ENCODE peak calls at places on chromosome 4, in six cellular contexts. C is HCT116, G is K562, W is GM12878, B is H1, L is HepG2. R is an unnamed sample. For H3K4me1, the result is how much of the 10 kb centered on the place peaks cover.

GRCh38 chr4:37995981-37996770 is 36.0 kb downstream of the PTTG2 start:
- DNase-seq in G (no peak), B (peak), L (no peak), C (no peak), W (no peak), R (no peak)

GRCh38 chr4:172708184-172708583 is 460.4 kb upstream of the GALNT7 start:
- DNase-seq in G (no peak), W (no peak), L (no peak), C (no peak), B (no peak), R (no peak)

GRCh38 chr4:133555671-133556070 is 406.6 kb downstream of the PCDH10 start:
- DNase-seq in G (no peak), C (no peak), B (no peak), W (no peak), L (no peak), R (no peak)

GRCh38 chr4:159103406-159104131 is 690 bp downstream of the RAPGEF2 start:
- DNase-seq in L (no peak), C (no peak), G (peak), B (peak), W (no peak), R (no peak)

GRCh38 chr4:51843309-51844156 is 580 bp downstream of the DCUN1D4 start:
- DNase-seq in C (no peak), W (no peak), B (no peak), L (peak), G (peak), R (no peak)

GRCh38 chr4:110634320-110635154 is 11.7 kb upstream of the PITX2 start:
- DNase-seq in G (no peak), W (no peak), L (no peak), B (no peak), C (no peak), R (no peak)

GRCh38 chr4:8905773-8906667 is 34.4 kb upstream of the HMX1 start:
- DNase-seq in C (no peak), W (no peak), L (no peak), B (peak), G (no peak), R (no peak)

GRCh38 chr4:154757713-154758112 is 13.9 kb downstream of the LRAT start:
- DNase-seq in C (no peak), B (no peak), G (no peak), W (no peak), L (no peak), R (no peak)

GRCh38 chr4:105619193-105619931 is 66.9 kb downstream of the ARHGEF38 start:
- DNase-seq in C (no peak), W (no peak), B (no peak), G (no peak), L (no peak), R (no peak)

GRCh38 chr4:8181844-8182243 is 17.2 kb upstream of the SH3TC1 start:
- DNase-seq in G (peak), W (no peak), L (no peak), C (no peak), B (no peak), R (no peak)

GRCh38 chr4:134422776-134423175 is 221.2 kb upstream of the PABPC4L start:
- DNase-seq in B (no peak), G (no peak), W (no peak), C (no peak), L (no peak), R (no peak)

GRCh38 chr4:126851391-126851790 is 781.4 kb upstream of the INTU start:
- DNase-seq in W (no peak), C (no peak), L (no peak), B (no peak), G (no peak), R (no peak)

GRCh38 chr4:66906314-66906713 is 639.0 kb downstream of the CENPC start:
- DNase-seq in L (no peak), C (no peak), B (no peak), W (no peak), G (no peak), R (no peak)

GRCh38 chr4:61543976-61544375 is 343.9 kb downstream of the ADGRL3 start:
- DNase-seq in W (no peak), B (no peak), G (no peak), C (no peak), L (no peak), R (no peak)

GRCh38 chr4:140793291-140793690 is 37.1 kb upstream of the TBC1D9 start:
- DNase-seq in L (no peak), C (no peak), B (no peak), W (no peak), G (no peak), R (no peak)

GRCh38 chr4:20565075-20565721 is 135.1 kb upstream of the PACRGL start:
- DNase-seq in G (no peak), C (no peak), W (no peak), B (no peak), L (no peak), R (no peak)

GRCh38 chr4:3010998-3011397 is 47.6 kb downstream of the GRK4 start:
- DNase-seq in C (no peak), B (no peak), W (no peak), L (no peak), G (no peak), R (no peak)

GRCh38 chr4:44145868-44146267 is 302.7 kb downstream of the KCTD8 start:
- DNase-seq in C (no peak), G (no peak), B (no peak), W (no peak), L (no peak), R (no peak)

GRCh38 chr4:163372035-163372434 is 28.3 kb downstream of the NPY5R start:
- DNase-seq in G (no peak), B (no peak), C (no peak), L (no peak), W (no peak), R (no peak)

GRCh38 chr4:24433515-24434192 is 150.7 kb downstream of the DHX15 start:
- DNase-seq in C (no peak), W (no peak), B (no peak), G (no peak), L (no peak), R (no peak)

GRCh38 chr4:84684361-84684760 is 101.4 kb downstream of the CDS1 start:
- DNase-seq in L (no peak), B (no peak), C (no peak), W (no peak), G (no peak), R (no peak)

GRCh38 chr4:8471211-8471875 is 30.8 kb downstream of the TRMT44 start:
- DNase-seq in B (no peak), W (no peak), C (no peak), G (no peak), L (no peak), R (no peak)

GRCh38 chr4:187617117-187617516 is 378.5 kb upstream of the ZFP42 start:
- DNase-seq in G (no peak), L (no peak), C (no peak), W (no peak), B (no peak), R (no peak)

GRCh38 chr4:169315530-169316306 is 45.0 kb upstream of the SH3RF1 start:
- DNase-seq in G (no peak), C (no peak), W (no peak), L (no peak), B (no peak), R (no peak)

GRCh38 chr4:7960017-7960789 is 20.5 kb upstream of the AFAP1 start:
- DNase-seq in W (no peak), L (no peak), B (no peak), G (no peak), C (no peak), R (no peak)

GRCh38 chr4:112109455-112110425 is 35.5 kb upstream of the FAM241A start:
- DNase-seq in B (no peak), G (no peak), W (peak), L (peak), C (no peak), R (no peak)

GRCh38 chr4:190018201-190018920 is 8.7 kb downstream of the FRG2 start:
- DNase-seq in B (no peak), L (no peak), C (no peak), G (no peak), W (no peak), R (no peak)

GRCh38 chr4:54930226-54930625 is 195.2 kb downstream of the KDR start:
- DNase-seq in L (no peak), B (no peak), C (no peak), W (no peak), G (no peak), R (no peak)

GRCh38 chr4:181078236-181078635 is 1165.0 kb upstream of the TENM3 start:
- DNase-seq in C (no peak), W (no peak), L (no peak), B (no peak), G (no peak), R (no peak)

GRCh38 chr4:105466580-105466979 is 7.3 kb downstream of the PPA2 start:
- DNase-seq in W (no peak), C (no peak), L (no peak), B (no peak), G (no peak), R (no peak)

GRCh38 chr4:3135155-3136011 is 60.9 kb downstream of the HTT start:
- DNase-seq in C (no peak), B (no peak), G (no peak), L (peak), W (no peak), R (no peak)

GRCh38 chr4:89173336-89174090 is 62.2 kb downstream of the TIGD2 start:
- DNase-seq in G (no peak), C (no peak), W (no peak), B (no peak), L (no peak), R (no peak)

GRCh38 chr4:46977245-46977644 is 16.1 kb downstream of the GABRA4 start:
- DNase-seq in C (no peak), B (no peak), L (no peak), W (no peak), G (no peak), R (no peak)

GRCh38 chr4:32073542-32073941 is 1353.4 kb downstream of the PCDH7 start:
- DNase-seq in G (no peak), C (no peak), W (no peak), B (no peak), L (no peak), R (no peak)

GRCh38 chr4:40874902-40875301 is 125.1 kb downstream of the NSUN7 start:
- DNase-seq in B (no peak), W (no peak), G (no peak), L (no peak), C (no peak), R (no peak)

GRCh38 chr4:99013402-99013843 is 17.9 kb downstream of the METAP1 start:
- DNase-seq in L (peak), C (no peak), G (no peak), B (no peak), W (no peak), R (no peak)

GRCh38 chr4:112170451-112170993 is 25.3 kb downstream of the FAM241A start:
- DNase-seq in C (peak), L (peak), B (no peak), W (no peak), G (peak), R (no peak)

GRCh38 chr4:182863501-182863900 is 53.7 kb downstream of the DCTD start:
- DNase-seq in B (no peak), W (no peak), C (no peak), G (no peak), L (no peak), R (no peak)
- H3K4me1 ChIP-seq in B (under half), W (under half), C (under half), G (under half), L (under half), R (under half)

GRCh38 chr4:39731908-39732307 is 34.0 kb downstream of the UBE2K start:
- DNase-seq in W (no peak), L (no peak), C (no peak), G (no peak), B (no peak), R (no peak)

GRCh38 chr4:39730067-39730466 is 32.1 kb downstream of the UBE2K start:
- DNase-seq in W (no peak), B (no peak), L (peak), C (no peak), G (no peak), R (no peak)

GRCh38 chr4:39729557-39729956 is 31.6 kb downstream of the UBE2K start:
- DNase-seq in L (no peak), B (no peak), C (no peak), G (no peak), W (no peak), R (no peak)

GRCh38 chr4:39732728-39733127 is 34.8 kb downstream of the UBE2K start:
- DNase-seq in W (no peak), B (peak), G (no peak), L (no peak), C (no peak), R (no peak)
- TF ChIP-seq YY1 in W (no peak), B (no peak), G (no peak), L (no peak), C (no peak), R (no peak)

GRCh38 chr4:929970-930625 is 2.0 kb downstream of the GAK start:
- DNase-seq in C (no peak), W (no peak), L (peak), B (no peak), G (no peak), R (no peak)

GRCh38 chr4:930827-931193 is 1.3 kb downstream of the GAK start:
- DNase-seq in C (no peak), L (no peak), W (no peak), B (no peak), G (no peak), R (no peak)

GRCh38 chr4:931960-932712 is at the start of the genes GAK and TMEM175:
- DNase-seq in L (peak), G (peak), C (peak), W (peak), B (peak), R (peak)

GRCh38 chr4:932713-933070 is 432 bp downstream of the TMEM175 start:
- DNase-seq in B (no peak), W (no peak), G (peak), C (no peak), L (peak), R (no peak)

GRCh38 chr4:931194-931959 is 739 bp downstream of the GAK start:
- DNase-seq in G (peak), C (no peak), L (peak), W (no peak), B (no peak), R (no peak)
- TF ChIP-seq ZNF274 in G (no peak), C (no peak), L (no peak), W (no peak), B (no peak), R (no peak)

GRCh38 chr4:6692379-6692778 is 1.3 kb upstream of the S100P start:
- DNase-seq in G (no peak), B (no peak), W (no peak), C (no peak), L (no peak), R (no peak)
- H3K4me1 ChIP-seq in G (half or more), B (under half), W (under half), C (half or more), L (half or more), R (under half)

GRCh38 chr4:100882661-100883060 is 364.8 kb upstream of the EMCN start:
- DNase-seq in G (no peak), W (no peak), L (no peak), B (no peak), C (no peak), R (no peak)

GRCh38 chr4:100879471-100879870 is 361.6 kb upstream of the EMCN start:
- DNase-seq in C (no peak), B (no peak), W (no peak), L (no peak), G (no peak), R (no peak)

GRCh38 chr4:100876546-100876945 is 358.7 kb upstream of the EMCN start:
- DNase-seq in W (no peak), L (no peak), C (no peak), B (no peak), G (no peak), R (no peak)

GRCh38 chr4:100881283-100881682 is 363.5 kb upstream of the EMCN start:
- DNase-seq in W (no peak), B (no peak), C (no peak), G (no peak), L (no peak), R (no peak)

GRCh38 chr4:100880012-100880411 is 362.2 kb upstream of the EMCN start:
- DNase-seq in C (no peak), W (no peak), L (no peak), B (no peak), G (no peak), R (no peak)
- TF ChIP-seq YY1 in C (no peak), W (no peak), L (no peak), B (no peak), G (no peak), R (no peak)

GRCh38 chr4:108535757-108536156 is 84.6 kb upstream of the RPL34 start:
- DNase-seq in C (no peak), B (no peak), G (no peak), W (no peak), L (no peak), R (no peak)

GRCh38 chr4:108533876-108534275 is 86.5 kb upstream of the RPL34 start:
- DNase-seq in C (no peak), G (no peak), W (no peak), L (no peak), B (no peak), R (no peak)

GRCh38 chr4:108540536-108540935 is 79.8 kb upstream of the RPL34 start:
- DNase-seq in B (no peak), W (no peak), G (no peak), L (no peak), C (no peak), R (no peak)

GRCh38 chr4:108533245-108533844 is 87.0 kb upstream of the RPL34 start:
- DNase-seq in G (no peak), B (no peak), W (no peak), C (no peak), L (no peak), R (no peak)

DNA sequence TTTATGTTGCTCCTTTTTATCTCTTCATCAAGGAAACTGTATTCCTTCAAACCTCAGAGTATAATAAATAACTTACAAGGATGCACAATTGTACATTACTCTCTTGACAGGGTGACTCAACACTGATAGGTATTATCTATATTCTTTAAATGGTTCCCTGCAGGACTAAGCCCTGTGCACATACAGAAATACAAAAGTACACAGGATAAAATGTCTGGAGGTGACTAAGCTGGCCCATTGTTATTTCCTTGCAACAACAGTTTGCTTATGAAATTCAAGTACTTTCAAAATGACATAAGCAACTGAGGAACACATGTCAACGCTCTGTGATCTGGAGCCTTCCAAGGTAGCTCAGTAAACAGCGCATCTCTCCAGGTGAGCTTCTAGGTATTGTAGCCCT is 83.8 kb upstream of the RPL34 start:
- DNase-seq in L (no peak), B (no peak), G (no peak), C (no peak), W (no peak), R (no peak)
- TF ChIP-seq ZNF274 in L (no peak), B (no peak), G (no peak), C (no peak), W (no peak), R (no peak)

DNA sequence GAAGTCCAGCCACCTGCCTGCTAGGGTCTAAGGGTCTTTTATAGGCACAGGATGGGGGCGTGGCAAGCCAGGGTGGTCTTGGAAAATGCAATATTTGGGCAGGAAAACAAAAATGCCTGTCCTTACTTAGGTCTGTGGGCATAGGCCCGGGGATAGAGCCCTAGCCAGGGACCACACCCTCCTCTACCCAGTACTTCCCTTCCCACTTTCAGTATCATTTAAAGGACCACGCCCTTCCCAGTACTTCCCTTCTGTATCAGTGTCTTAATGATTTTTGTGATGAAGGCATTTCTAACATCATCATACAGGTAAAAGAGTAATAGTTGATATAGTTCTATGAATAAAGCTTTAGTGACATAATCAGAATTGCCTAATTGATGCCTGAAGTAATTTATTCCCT is 11.4 kb downstream of the BANK1 start:
- DNase-seq in C (no peak), L (no peak), G (no peak), W (no peak), B (no peak), R (no peak)
- H3K4me1 ChIP-seq in C (under half), L (under half), G (under half), W (under half), B (under half), R (under half)

GRCh38 chr4:94304365-94304971 is 38.2 kb downstream of the HPGDS start:
- DNase-seq in C (peak), L (peak), G (peak), W (no peak), B (no peak), R (peak)
- TF ChIP-seq YY1 in C (no peak), L (no peak), G (no peak), W (no peak), B (no peak), R (no peak)

GRCh38 chr4:36227913-36228312 is 16.4 kb downstream of the ARAP2 start:
- DNase-seq in G (no peak), W (no peak), B (no peak), C (no peak), L (no peak), R (no peak)

GRCh38 chr4:36220776-36221175 is 23.5 kb downstream of the ARAP2 start:
- DNase-seq in B (no peak), G (no peak), C (no peak), L (no peak), W (no peak), R (no peak)

GRCh38 chr4:36222702-36223101 is 21.6 kb downstream of the ARAP2 start:
- DNase-seq in C (no peak), W (no peak), G (no peak), L (no peak), B (no peak), R (no peak)

GRCh38 chr4:36226430-36227227 is 17.7 kb downstream of the ARAP2 start:
- DNase-seq in W (no peak), L (no peak), G (no peak), C (no peak), B (no peak), R (no peak)

DNA sequence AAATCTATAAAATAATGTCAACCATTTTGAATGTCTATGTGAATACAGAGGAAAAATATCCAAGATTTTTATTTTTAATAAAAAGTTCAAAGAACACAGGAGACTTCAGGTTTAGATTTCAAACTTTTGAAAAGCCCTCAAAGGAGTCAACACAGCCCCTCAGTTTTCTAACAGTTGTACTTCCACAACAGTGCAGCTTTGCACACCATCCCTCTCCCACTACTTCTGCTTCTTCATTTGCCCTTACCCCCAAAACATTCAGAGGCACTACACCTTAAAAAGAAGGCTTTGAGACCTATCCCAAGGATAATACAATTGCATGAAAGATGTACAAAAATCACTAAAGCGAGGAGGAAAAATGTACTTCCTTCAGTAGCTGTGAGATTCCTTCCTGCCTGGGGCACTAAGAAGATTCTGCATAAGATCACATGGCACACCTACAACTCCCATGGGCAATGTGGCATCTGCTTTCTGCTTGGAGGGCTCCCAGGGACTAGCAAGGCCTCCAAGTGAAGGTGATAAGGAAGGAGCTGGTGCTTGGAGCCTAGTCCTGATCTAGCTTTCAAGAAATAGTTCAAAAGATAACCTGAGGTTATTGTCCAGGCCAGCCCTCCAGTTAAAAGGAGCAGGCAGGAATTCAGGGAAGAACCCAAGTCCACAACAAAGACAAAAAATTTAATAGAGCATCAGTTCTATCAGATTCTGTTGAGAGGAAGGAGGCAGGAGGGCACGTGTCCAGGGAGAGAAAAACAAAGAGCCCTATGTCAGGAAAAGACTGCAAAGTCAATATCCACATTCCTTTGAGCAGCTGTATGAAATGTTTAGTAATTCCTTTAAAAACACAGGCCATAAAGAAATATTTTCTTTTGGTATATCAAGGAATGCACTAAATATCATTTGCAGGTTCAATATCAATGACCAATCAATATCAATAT is 19.1 kb downstream of the ARAP2 start:
- DNase-seq in G (no peak), W (no peak), L (peak), B (no peak), C (no peak), R (no peak)
- TF ChIP-seq ZNF274 in G (no peak), W (no peak), L (no peak), B (no peak), C (no peak), R (no peak)

R was measured in NT2/D1.